ENCODE peak calls at places on chromosomes 16 and 17, in four cellular contexts. One of them, this sample, is unnamed.

GRCh38 chr17:46821482-46822387 is 3.2 kb upstream of the WNT3 start:
- DNase-seq in A549: no peak
- DNase-seq in HepG2: no peak
- DNase-seq in WTC11: peak
- DNase-seq in this sample: peak

GRCh38 chr17:8904201-8904600 is 36.7 kb upstream of the PIK3R6 start:
- DNase-seq in HepG2: no peak
- DNase-seq in A549: no peak
- DNase-seq in WTC11: no peak
- DNase-seq in this sample: no peak

GRCh38 chr17:75571197-75571884 is 16.3 kb upstream of the MYO15B start:
- DNase-seq in A549: no peak
- DNase-seq in WTC11: no peak
- DNase-seq in HepG2: no peak
- DNase-seq in this sample: peak

GRCh38 chr17:29390856-29391631 is 881 bp downstream of the TAOK1 start:
- DNase-seq in WTC11: peak
- DNase-seq in A549: peak
- DNase-seq in HepG2: peak
- DNase-seq in this sample: peak

GRCh38 chr16:1055557-1055924 is 17.0 kb upstream of the SSTR5 start:
- DNase-seq in A549: no peak
- DNase-seq in HepG2: no peak
- DNase-seq in WTC11: no peak
- DNase-seq in this sample: no peak

GRCh38 chr17:81477173-81477572 is 35.4 kb downstream of the ACTG1 start:
- DNase-seq in HepG2: no peak
- DNase-seq in WTC11: no peak
- DNase-seq in A549: no peak
- DNase-seq in this sample: no peak

GRCh38 chr17:60421273-60422161 is 772 bp upstream of the CHCT1 start:
- DNase-seq in HepG2: peak
- DNase-seq in WTC11: peak
- DNase-seq in A549: peak
- DNase-seq in this sample: no peak

GRCh38 chr17:7440113-7440822 is 956 bp downstream of the FGF11 start:
- DNase-seq in A549: peak
- DNase-seq in HepG2: no peak
- DNase-seq in WTC11: peak
- DNase-seq in this sample: peak

GRCh38 chr17:9635340-9635739 is 10.0 kb upstream of the USP43 start:
- DNase-seq in A549: no peak
- DNase-seq in WTC11: no peak
- DNase-seq in HepG2: no peak
- DNase-seq in this sample: no peak

GRCh38 chr17:73872816-73873215 is 228.6 kb upstream of the SDK2 start:
- DNase-seq in WTC11: no peak
- DNase-seq in A549: no peak
- DNase-seq in HepG2: no peak
- DNase-seq in this sample: no peak

GRCh38 chr16:81310045-81310644 is 4.6 kb upstream of the GAN start:
- DNase-seq in WTC11: no peak
- DNase-seq in A549: no peak
- DNase-seq in HepG2: no peak
- DNase-seq in this sample: no peak
- TF ChIP-seq HMGXB4 in WTC11: no peak
- TF ChIP-seq HMGXB4 in A549: no peak
- TF ChIP-seq HMGXB4 in HepG2: no peak
- TF ChIP-seq HMGXB4 in this sample: no peak

DNA sequence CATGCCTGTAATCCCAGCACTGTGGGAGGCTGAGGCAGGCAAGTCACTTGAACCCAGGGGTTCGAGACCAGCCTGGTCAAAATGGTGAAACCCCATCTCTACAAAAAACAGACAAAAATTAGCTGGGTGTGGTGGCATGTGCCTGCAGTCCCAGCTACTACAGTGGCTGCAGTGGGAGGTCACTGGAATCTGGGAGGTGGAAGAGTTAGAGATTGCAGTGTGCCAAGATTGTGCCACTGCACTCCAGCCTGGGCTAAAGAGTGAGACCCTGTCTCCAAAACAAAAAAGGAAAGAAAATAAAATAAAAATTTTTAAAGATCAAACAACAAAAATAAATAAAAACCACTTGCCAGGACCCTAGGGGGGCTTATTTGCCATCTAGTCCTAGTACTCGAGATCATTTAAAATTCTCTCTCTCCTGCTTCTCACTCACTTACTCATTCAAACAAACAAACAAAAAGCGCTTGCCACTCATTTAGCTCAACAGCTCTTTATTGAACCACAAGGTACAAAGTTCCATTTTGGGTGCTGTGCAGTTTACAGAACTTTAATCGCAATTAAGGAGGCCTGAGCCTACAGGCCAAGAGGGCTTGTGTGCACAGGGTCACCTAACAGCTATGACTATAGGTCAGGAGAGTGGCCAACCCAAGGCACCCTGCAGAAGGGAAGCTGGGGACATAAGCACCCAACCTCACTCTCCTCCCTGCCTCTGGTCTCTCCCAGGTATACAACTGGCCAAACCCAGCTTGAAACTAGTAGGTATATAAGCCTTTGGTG is 4.4 kb downstream of the CHD9NB start:
- DNase-seq in A549: no peak
- DNase-seq in HepG2: peak
- DNase-seq in WTC11: no peak
- DNase-seq in this sample: no peak
- TF ChIP-seq HMGXB4 in A549: no peak
- TF ChIP-seq HMGXB4 in HepG2: no peak
- TF ChIP-seq HMGXB4 in WTC11: no peak
- TF ChIP-seq HMGXB4 in this sample: no peak

GRCh38 chr17:19502517-19502916 is 31.1 kb upstream of the SLC47A1 start:
- DNase-seq in WTC11: no peak
- DNase-seq in A549: no peak
- DNase-seq in HepG2: no peak
- DNase-seq in this sample: no peak
- TF ChIP-seq HMGXB4 in WTC11: no peak
- TF ChIP-seq HMGXB4 in A549: no peak
- TF ChIP-seq HMGXB4 in HepG2: no peak
- TF ChIP-seq HMGXB4 in this sample: no peak

DNA sequence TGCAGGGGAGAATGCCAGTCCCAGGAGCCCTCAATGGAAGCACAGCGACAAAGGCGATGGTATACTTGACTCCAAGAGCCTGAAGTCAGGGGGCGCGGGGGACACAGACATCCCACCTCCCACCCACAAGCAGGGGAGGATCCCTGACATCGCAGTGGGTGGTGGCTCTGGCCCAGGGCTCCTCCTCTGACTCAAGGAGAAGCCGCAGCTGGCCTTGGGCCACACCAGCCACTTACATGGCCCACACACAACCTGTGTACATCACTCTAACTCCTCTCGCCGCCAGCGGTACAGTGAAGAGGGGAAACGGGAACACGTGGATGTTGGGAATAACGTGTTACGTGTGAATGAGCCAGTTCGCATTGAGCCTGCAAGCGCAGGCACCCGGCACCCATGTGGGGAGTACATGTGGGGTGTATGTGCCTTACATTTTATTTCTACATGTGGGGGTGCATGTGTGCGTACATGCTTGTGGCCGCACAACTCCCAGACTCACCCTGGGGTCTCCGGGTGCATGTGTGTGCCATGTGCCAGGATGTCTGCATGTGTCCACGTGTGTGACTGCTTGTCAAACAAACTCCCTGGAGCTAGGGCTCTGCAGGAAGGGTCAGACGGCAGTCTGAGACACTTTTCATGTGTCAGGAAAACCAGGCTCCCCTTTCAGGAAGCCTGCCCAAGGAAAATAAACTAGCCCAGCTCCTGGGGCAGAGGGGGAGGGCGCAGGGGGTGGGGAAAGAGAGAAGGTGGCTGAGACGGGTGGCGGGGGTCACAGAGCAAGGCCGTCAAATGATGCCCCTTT is 44.5 kb downstream of the FZD2 start:
- DNase-seq in WTC11: no peak
- DNase-seq in A549: no peak
- DNase-seq in HepG2: no peak
- DNase-seq in this sample: no peak
- TF ChIP-seq HMGXB4 in WTC11: no peak
- TF ChIP-seq HMGXB4 in A549: no peak
- TF ChIP-seq HMGXB4 in HepG2: no peak
- TF ChIP-seq HMGXB4 in this sample: no peak

DNA sequence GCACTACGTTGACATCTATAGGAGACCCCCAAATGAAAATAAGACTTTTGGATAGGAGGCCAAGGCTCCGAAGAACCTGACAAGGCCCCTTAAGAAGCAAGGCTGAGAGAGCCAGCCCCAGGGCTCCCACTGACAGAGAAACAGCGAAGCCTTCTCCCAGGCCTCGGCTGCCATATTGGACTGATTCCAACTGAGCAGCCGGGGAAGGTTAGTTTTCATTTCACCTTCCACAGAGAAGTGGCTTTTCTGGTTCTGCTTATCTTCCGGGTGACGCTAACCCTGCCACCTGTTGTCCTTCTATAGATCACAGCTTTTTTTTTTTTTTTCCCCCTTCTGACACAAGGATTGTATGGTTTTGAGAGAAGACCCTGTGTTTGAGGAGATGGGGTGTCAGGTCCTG is 356.7 kb downstream of the SOX9 start:
- DNase-seq in HepG2: no peak
- DNase-seq in A549: no peak
- DNase-seq in WTC11: no peak
- DNase-seq in this sample: no peak
- TF ChIP-seq HMGXB4 in HepG2: no peak
- TF ChIP-seq HMGXB4 in A549: no peak
- TF ChIP-seq HMGXB4 in WTC11: no peak
- TF ChIP-seq HMGXB4 in this sample: no peak

DNA sequence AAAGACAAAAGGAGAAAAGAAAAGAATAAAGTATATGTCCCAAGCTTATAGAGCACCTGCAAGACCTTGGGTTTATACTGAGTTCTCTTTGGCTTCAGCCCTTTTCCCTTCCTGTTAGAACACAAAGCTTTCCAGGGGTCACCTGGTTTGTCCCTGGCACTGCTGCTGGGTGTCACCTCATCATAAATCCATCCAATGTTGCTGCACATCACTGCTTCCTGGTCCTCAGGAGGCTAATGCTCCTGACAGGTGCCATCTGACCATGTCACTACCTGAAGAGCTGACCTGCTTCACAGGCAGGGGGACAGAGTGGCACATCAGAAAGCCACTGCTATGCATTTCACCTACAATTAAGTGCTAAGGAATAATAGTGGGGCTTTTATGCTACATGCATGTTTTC is 164.6 kb upstream of the ELAC2 start:
- DNase-seq in A549: no peak
- DNase-seq in WTC11: no peak
- DNase-seq in HepG2: no peak
- DNase-seq in this sample: no peak
- TF ChIP-seq HMGXB4 in A549: no peak
- TF ChIP-seq HMGXB4 in WTC11: no peak
- TF ChIP-seq HMGXB4 in HepG2: no peak
- TF ChIP-seq HMGXB4 in this sample: no peak

GRCh38 chr17:27332052-27332403 is 38.1 kb downstream of the WSB1 start:
- DNase-seq in HepG2: no peak
- DNase-seq in WTC11: no peak
- DNase-seq in A549: no peak
- DNase-seq in this sample: no peak
- TF ChIP-seq HMGXB4 in HepG2: no peak
- TF ChIP-seq HMGXB4 in WTC11: no peak
- TF ChIP-seq HMGXB4 in A549: no peak
- TF ChIP-seq HMGXB4 in this sample: no peak

GRCh38 chr17:82923366-82924113 is 83.7 kb upstream of the ZNF750 start:
- DNase-seq in WTC11: no peak
- DNase-seq in A549: no peak
- DNase-seq in HepG2: no peak
- DNase-seq in this sample: no peak
- TF ChIP-seq HMGXB4 in WTC11: no peak
- TF ChIP-seq HMGXB4 in A549: no peak
- TF ChIP-seq HMGXB4 in HepG2: no peak
- TF ChIP-seq HMGXB4 in this sample: no peak

DNA sequence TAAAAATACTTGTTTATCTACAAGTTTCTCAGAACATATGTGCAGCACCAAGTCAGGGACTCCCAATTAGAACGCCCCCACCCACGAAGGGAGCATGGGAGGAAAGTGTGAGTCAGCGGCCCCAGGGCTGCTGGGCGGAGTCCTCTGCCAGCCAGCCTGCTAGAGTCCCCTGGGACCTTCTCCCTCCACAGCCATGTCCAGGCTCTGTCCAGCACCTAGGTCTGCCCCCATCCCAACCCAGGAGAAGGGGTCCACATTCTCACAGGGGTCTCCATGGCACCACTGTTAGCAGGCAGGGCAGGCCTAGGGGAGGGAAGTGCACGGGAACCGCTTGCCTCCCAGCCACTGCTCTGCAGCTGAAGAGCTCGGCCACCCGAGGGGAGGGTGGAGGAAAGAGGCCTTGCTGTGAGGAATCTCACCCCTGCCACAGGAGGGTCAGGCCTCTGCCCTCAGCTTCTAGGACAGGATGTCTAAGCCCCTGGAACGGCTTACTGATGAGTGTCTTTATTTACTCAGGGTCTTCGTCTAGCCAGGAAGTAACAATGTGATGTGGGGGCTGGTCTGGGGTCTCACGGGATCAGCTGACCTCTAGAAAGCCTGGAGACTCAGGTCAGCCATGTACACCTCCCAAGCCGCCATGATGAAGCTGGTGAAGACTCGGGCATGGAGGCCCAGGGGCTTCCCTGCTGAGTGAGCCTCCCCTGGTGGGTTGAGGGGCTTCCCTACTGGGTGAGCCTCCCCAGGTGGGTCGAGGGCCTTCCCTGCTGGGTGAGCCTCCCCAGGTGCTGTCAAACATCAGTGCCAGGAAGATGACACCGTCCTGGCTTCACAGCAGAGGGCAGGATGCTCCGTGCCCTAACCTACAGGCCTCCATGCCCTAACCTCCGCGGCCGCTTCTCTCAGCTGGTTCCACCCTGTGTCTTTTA is 190.3 kb downstream of the RBFOX3 start:
- DNase-seq in WTC11: no peak
- DNase-seq in A549: peak
- DNase-seq in HepG2: no peak
- DNase-seq in this sample: peak
- TF ChIP-seq HMGXB4 in WTC11: no peak
- TF ChIP-seq HMGXB4 in A549: no peak
- TF ChIP-seq HMGXB4 in HepG2: no peak
- TF ChIP-seq HMGXB4 in this sample: no peak

This sample was measured in K562.